ENCODE peak calls at places on chromosomes 3 and 15, in four cellular contexts. One of them, this sample, is unnamed.

GRCh38 chr15:70421197-70421482 is 323.4 kb upstream of the TLE3 start:
- DNase-seq in IMR-90: no peak
- DNase-seq in WERI-Rb-1: peak; percentile 68
- DNase-seq in lower lobe of right lung: no peak
- DNase-seq in this sample: no peak

GRCh38 chr3:151550642-151551041 is 89.8 kb upstream of the IGSF10 start:
- DNase-seq in WERI-Rb-1: no peak
- DNase-seq in lower lobe of right lung: no peak
- DNase-seq in IMR-90: no peak
- DNase-seq in this sample: no peak

GRCh38 chr3:21718943-21719591 is 31.9 kb downstream of the ZNF385D start:
- DNase-seq in lower lobe of right lung: no peak
- DNase-seq in WERI-Rb-1: no peak
- DNase-seq in IMR-90: no peak
- DNase-seq in this sample: no peak

GRCh38 chr3:8020047-8020446 is 481.6 kb upstream of the LMCD1 start:
- DNase-seq in lower lobe of right lung: no peak
- DNase-seq in IMR-90: no peak
- DNase-seq in WERI-Rb-1: no peak
- DNase-seq in this sample: no peak

GRCh38 chr3:181710581-181711255 is 1.0 kb upstream of the SOX2 start:
- DNase-seq in WERI-Rb-1: no peak
- DNase-seq in lower lobe of right lung: no peak
- DNase-seq in IMR-90: no peak
- DNase-seq in this sample: peak; percentile 90

GRCh38 chr15:65339926-65340325 is 35.4 kb downstream of the RNU5B-1 start:
- DNase-seq in IMR-90: no peak
- DNase-seq in WERI-Rb-1: peak; percentile 63
- DNase-seq in lower lobe of right lung: no peak
- DNase-seq in this sample: peak; percentile 59

GRCh38 chr3:104066658-104067057 is 1300.1 kb upstream of the ALCAM start:
- DNase-seq in IMR-90: no peak
- DNase-seq in WERI-Rb-1: no peak
- DNase-seq in lower lobe of right lung: no peak
- DNase-seq in this sample: no peak

GRCh38 chr3:16665282-16665741 is 60.1 kb upstream of the DAZL start:
- DNase-seq in WERI-Rb-1: no peak
- DNase-seq in lower lobe of right lung: no peak
- DNase-seq in IMR-90: no peak
- DNase-seq in this sample: no peak

GRCh38 chr3:17120115-17120514 is 235.4 kb downstream of the PLCL2 start:
- DNase-seq in lower lobe of right lung: no peak
- DNase-seq in WERI-Rb-1: no peak
- DNase-seq in IMR-90: no peak
- DNase-seq in this sample: no peak

GRCh38 chr3:175307642-175308041 is 448.5 kb downstream of the NAALADL2 start:
- DNase-seq in lower lobe of right lung: no peak
- DNase-seq in IMR-90: no peak
- DNase-seq in WERI-Rb-1: no peak
- DNase-seq in this sample: no peak

GRCh38 chr3:138539352-138539751 is 54.7 kb downstream of the CEP70 start:
- DNase-seq in IMR-90: no peak
- DNase-seq in lower lobe of right lung: no peak
- DNase-seq in WERI-Rb-1: no peak
- DNase-seq in this sample: no peak

GRCh38 chr3:195868866-195869412 is 39.4 kb downstream of the TNK2 start:
- DNase-seq in WERI-Rb-1: no peak
- DNase-seq in IMR-90: no peak
- DNase-seq in lower lobe of right lung: no peak
- DNase-seq in this sample: peak; percentile 66

GRCh38 chr3:14335774-14336413 is 66.5 kb upstream of the SLC6A6 start:
- DNase-seq in lower lobe of right lung: peak; percentile 14
- DNase-seq in IMR-90: no peak
- DNase-seq in WERI-Rb-1: no peak
- DNase-seq in this sample: no peak

GRCh38 chr3:165466856-165467255 is 270.7 kb upstream of the SLITRK3 start:
- DNase-seq in lower lobe of right lung: no peak
- DNase-seq in WERI-Rb-1: no peak
- DNase-seq in IMR-90: peak; percentile 68
- DNase-seq in this sample: no peak
- H3K4me3 ChIP-seq in lower lobe of right lung: no peak overlapping the region
- H3K4me3 ChIP-seq in WERI-Rb-1: no peak overlapping the region
- H3K4me3 ChIP-seq in IMR-90: no peak overlapping the region
- H3K4me3 ChIP-seq in this sample: no peak overlapping the region

DNA sequence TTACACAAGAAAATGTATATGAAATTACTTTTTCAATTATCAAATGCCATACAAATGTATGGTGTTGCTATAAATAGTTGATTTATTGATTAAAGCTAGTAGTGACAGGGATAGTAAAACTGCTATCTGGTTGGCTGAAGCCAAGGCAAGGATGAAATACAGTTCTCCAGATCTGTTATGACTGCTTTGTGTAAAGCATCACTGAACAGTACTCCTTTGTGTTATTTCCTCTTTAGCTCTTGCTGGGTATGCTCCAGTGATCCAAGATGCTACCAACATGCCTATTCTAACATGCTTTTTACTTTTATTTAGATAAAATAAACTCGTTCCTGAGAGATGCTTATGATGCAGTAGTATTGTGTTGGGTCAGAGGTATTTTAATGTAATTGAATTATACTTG is 12.4 kb upstream of the UBR1 start:
- DNase-seq in lower lobe of right lung: no peak
- DNase-seq in IMR-90: no peak
- DNase-seq in WERI-Rb-1: no peak
- DNase-seq in this sample: no peak
- H3K27me3 ChIP-seq in lower lobe of right lung: no peaks in the 10 kb centered on the region
- H3K27me3 ChIP-seq in IMR-90: peaks cover 13% of the 10 kb centered on the region
- H3K27me3 ChIP-seq in WERI-Rb-1: no peaks in the 10 kb centered on the region
- H3K27me3 ChIP-seq in this sample: peaks cover 3% of the 10 kb centered on the region

DNA sequence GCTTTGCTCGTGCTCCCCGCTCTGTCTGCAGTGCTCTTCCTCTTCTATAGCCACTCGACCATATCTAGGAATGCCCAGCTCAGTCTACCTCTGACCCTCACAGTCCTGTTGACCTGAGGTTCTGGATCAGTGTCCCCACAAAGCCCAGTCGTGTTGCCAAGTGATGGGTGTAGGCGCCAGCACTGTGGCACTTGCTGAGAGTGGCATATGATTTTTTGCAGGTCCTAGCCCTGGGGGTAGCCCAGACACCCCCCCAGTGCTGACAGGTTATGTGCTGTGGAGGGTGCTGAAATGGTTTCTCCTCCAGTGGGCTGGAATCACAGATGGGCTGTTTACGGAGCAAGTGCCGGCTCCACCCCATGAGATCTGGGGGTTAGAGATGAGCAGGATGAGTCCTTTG is 32.5 kb downstream of the ACAD9 start:
- DNase-seq in WERI-Rb-1: no peak
- DNase-seq in IMR-90: no peak
- DNase-seq in lower lobe of right lung: no peak
- DNase-seq in this sample: no peak
- H3K36me3 ChIP-seq in WERI-Rb-1: peaks cover 93% of the 10 kb centered on the region
- H3K36me3 ChIP-seq in IMR-90: peaks cover 80% of the 10 kb centered on the region
- H3K36me3 ChIP-seq in lower lobe of right lung: peaks cover 97% of the 10 kb centered on the region
- H3K36me3 ChIP-seq in this sample: peaks cover 42% of the 10 kb centered on the region

DNA sequence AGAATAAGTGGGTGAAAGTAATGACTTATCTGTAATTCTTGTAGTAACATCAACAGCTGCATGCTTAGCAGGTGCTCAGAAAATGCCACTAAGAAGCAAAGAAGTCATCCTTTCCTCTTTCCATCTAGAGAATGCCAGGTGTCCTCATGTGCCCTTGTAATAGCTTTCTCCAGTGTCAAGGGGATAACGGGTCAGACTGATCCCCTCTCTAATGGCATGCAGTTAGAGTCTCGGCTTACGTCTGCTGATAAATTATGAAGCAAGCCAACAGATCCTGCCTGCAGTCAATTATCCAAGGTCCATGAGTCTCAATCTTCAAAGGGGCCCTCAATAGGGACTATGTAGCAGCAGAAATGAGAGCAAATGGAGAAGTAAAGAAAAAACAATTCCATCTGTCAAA is 162.7 kb upstream of the PEX5L start:
- DNase-seq in lower lobe of right lung: no peak
- DNase-seq in WERI-Rb-1: peak; percentile 71
- DNase-seq in IMR-90: no peak
- DNase-seq in this sample: no peak
- H3K4me3 ChIP-seq in lower lobe of right lung: no peak overlapping the region
- H3K4me3 ChIP-seq in WERI-Rb-1: no peak overlapping the region
- H3K4me3 ChIP-seq in IMR-90: no peak overlapping the region
- H3K4me3 ChIP-seq in this sample: no peak overlapping the region

GRCh38 chr15:36879568-36880225 is 220.7 kb downstream of the MEIS2 start:
- DNase-seq in lower lobe of right lung: no peak
- DNase-seq in WERI-Rb-1: no peak
- DNase-seq in IMR-90: no peak
- DNase-seq in this sample: peak; percentile 57
- H3K27me3 ChIP-seq in lower lobe of right lung: peaks cover 72% of the 10 kb centered on the region
- H3K27me3 ChIP-seq in WERI-Rb-1: no peaks in the 10 kb centered on the region
- H3K27me3 ChIP-seq in IMR-90: peaks cover 18% of the 10 kb centered on the region
- H3K27me3 ChIP-seq in this sample: peaks cover 80% of the 10 kb centered on the region

GRCh38 chr3:98580774-98581365 is 12.5 kb downstream of the CPOX start:
- DNase-seq in WERI-Rb-1: no peak
- DNase-seq in IMR-90: no peak
- DNase-seq in lower lobe of right lung: no peak
- DNase-seq in this sample: no peak

GRCh38 chr3:98583766-98584165 is 9.6 kb downstream of the CPOX start:
- DNase-seq in IMR-90: no peak
- DNase-seq in WERI-Rb-1: no peak
- DNase-seq in lower lobe of right lung: no peak
- DNase-seq in this sample: no peak

GRCh38 chr3:98584563-98584962 is 8.8 kb downstream of the CPOX start:
- DNase-seq in lower lobe of right lung: no peak
- DNase-seq in WERI-Rb-1: no peak
- DNase-seq in IMR-90: no peak
- DNase-seq in this sample: no peak

GRCh38 chr3:98577178-98577895 is 16.1 kb downstream of the CPOX start:
- DNase-seq in IMR-90: peak; percentile 67
- DNase-seq in WERI-Rb-1: no peak
- DNase-seq in lower lobe of right lung: no peak
- DNase-seq in this sample: no peak

GRCh38 chr3:98581474-98581873 is 11.9 kb downstream of the CPOX start:
- DNase-seq in lower lobe of right lung: no peak
- DNase-seq in WERI-Rb-1: no peak
- DNase-seq in IMR-90: no peak
- DNase-seq in this sample: no peak
- H3K36me3 ChIP-seq in lower lobe of right lung: peaks cover 84% of the 10 kb centered on the region
- H3K36me3 ChIP-seq in WERI-Rb-1: no peaks in the 10 kb centered on the region
- H3K36me3 ChIP-seq in IMR-90: peaks cover 20% of the 10 kb centered on the region
- H3K36me3 ChIP-seq in this sample: peaks cover 17% of the 10 kb centered on the region

GRCh38 chr3:188946351-188946750 is 225.4 kb upstream of the TPRG1 start:
- DNase-seq in IMR-90: no peak
- DNase-seq in lower lobe of right lung: no peak
- DNase-seq in WERI-Rb-1: no peak
- DNase-seq in this sample: no peak

GRCh38 chr3:188947401-188947982 is 224.3 kb upstream of the TPRG1 start:
- DNase-seq in IMR-90: peak; percentile 63
- DNase-seq in WERI-Rb-1: peak; percentile 82
- DNase-seq in lower lobe of right lung: peak; percentile 88
- DNase-seq in this sample: peak; percentile 94

GRCh38 chr3:188946837-188947236 is 224.9 kb upstream of the TPRG1 start:
- DNase-seq in IMR-90: no peak
- DNase-seq in lower lobe of right lung: no peak
- DNase-seq in WERI-Rb-1: no peak
- DNase-seq in this sample: no peak

GRCh38 chr3:188948658-188949400 is 222.9 kb upstream of the TPRG1 start:
- DNase-seq in IMR-90: peak; percentile 96
- DNase-seq in lower lobe of right lung: no peak
- DNase-seq in WERI-Rb-1: no peak
- DNase-seq in this sample: no peak

GRCh38 chr3:188947983-188948657 is 223.7 kb upstream of the TPRG1 start:
- DNase-seq in WERI-Rb-1: peak; percentile 76
- DNase-seq in IMR-90: peak; percentile 85
- DNase-seq in lower lobe of right lung: peak; percentile 90
- DNase-seq in this sample: peak; percentile 93
- H3K4me3 ChIP-seq in WERI-Rb-1: peak overlapping the region; percentile 43
- H3K4me3 ChIP-seq in IMR-90: peak overlapping the region; percentile 36
- H3K4me3 ChIP-seq in lower lobe of right lung: peak overlapping the region; percentile 58
- H3K4me3 ChIP-seq in this sample: peak overlapping the region; percentile 51

DNA sequence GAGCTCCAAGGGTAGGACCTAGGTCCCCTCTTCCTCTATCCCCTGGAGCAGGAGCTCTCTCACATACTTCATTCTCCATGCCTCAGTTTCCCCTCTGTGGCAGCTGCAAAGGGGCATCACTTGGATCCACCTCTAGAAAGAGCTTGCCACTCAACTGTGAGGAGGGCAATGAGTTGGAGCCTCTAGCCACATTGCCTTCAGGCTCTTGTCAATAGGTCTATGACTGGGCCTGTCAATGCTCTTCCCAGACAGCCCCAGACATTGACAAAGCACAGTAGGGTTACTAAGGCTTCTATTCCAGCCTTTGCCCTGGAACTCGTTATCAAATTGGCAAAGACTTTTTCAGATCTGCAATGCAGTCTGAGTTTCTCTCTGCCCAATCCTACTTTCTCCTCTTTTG is 4.4 kb upstream of the VIPR1 start:
- DNase-seq in lower lobe of right lung: no peak
- DNase-seq in IMR-90: no peak
- DNase-seq in WERI-Rb-1: peak; percentile 1
- DNase-seq in this sample: no peak
- H3K27me3 ChIP-seq in lower lobe of right lung: peaks cover 26% of the 10 kb centered on the region
- H3K27me3 ChIP-seq in IMR-90: peaks cover 45% of the 10 kb centered on the region
- H3K27me3 ChIP-seq in WERI-Rb-1: no peaks in the 10 kb centered on the region
- H3K27me3 ChIP-seq in this sample: peaks cover 33% of the 10 kb centered on the region

This sample was measured in H7.